ENCODE peak calls at places on chromosomes 7 and 10, in ten cellular contexts. Q, L, N, W, M, A, H, Z, I and V are unnamed samples.
A peak's percentile ranks its signal among the peaks of the same experiment; 100 is the strongest.

GRCh38 chr7:94434031-94434430 is 39.3 kb downstream of the COL1A2 start:
- DNase-seq in Q (no peak), L (no peak), N (no peak), W (no peak), M (no peak), A (no peak), H (no peak), Z (no peak), I (no peak), V (no peak)

GRCh38 chr7:151244871-151245346 is 3.6 kb downstream of the SMARCD3 start:
- DNase-seq in Q (no peak), L (no peak), N (no peak), W (no peak), M (no peak), A (no peak), H (no peak), Z (no peak), I (no peak), V (no peak)

GRCh38 chr10:133318494-133319127 is 9.9 kb downstream of the ZNF511 start:
- DNase-seq in Q (no peak), L (peak; percentile 54), N (peak; percentile 65), W (peak; percentile 48), M (no peak), A (no peak), H (peak; percentile 41), Z (peak; percentile 87), I (peak; percentile 86), V (peak; percentile 60)

GRCh38 chr10:124292911-124293640 is 125.6 kb downstream of the OAT start:
- DNase-seq in Q (no peak), L (no peak), N (no peak), W (no peak), M (no peak), A (no peak), H (no peak), Z (no peak), I (no peak), V (no peak)

GRCh38 chr10:10644317-10645111 is 373.2 kb upstream of the CELF2 start:
- DNase-seq in Q (no peak), L (peak; percentile 67), N (no peak), W (no peak), M (no peak), A (no peak), H (no peak), Z (no peak), I (no peak), V (no peak)

GRCh38 chr7:39838326-39838725 is 111.7 kb upstream of the CDK13 start:
- DNase-seq in Q (no peak), L (peak; percentile 60), N (no peak), W (no peak), M (peak; percentile 95), A (peak; percentile 1), H (no peak), Z (peak; percentile 65), I (no peak), V (no peak)

GRCh38 chr10:33421789-33422188 is 87.3 kb upstream of the NRP1 start:
- DNase-seq in Q (peak; percentile 77), L (no peak), N (no peak), W (no peak), M (no peak), A (no peak), H (no peak), Z (no peak), I (no peak), V (no peak)

GRCh38 chr7:115066634-115067033 is 144.7 kb downstream of the MDFIC start:
- DNase-seq in Q (no peak), L (no peak), N (no peak), W (no peak), M (no peak), A (no peak), H (no peak), Z (no peak), I (no peak), V (no peak)

GRCh38 chr7:4174884-4175283 is 507.2 kb upstream of the FOXK1 start:
- DNase-seq in Q (no peak), L (no peak), N (no peak), W (no peak), M (no peak), A (no peak), H (no peak), Z (no peak), I (no peak), V (no peak)

GRCh38 chr10:99779335-99779734 is 3.1 kb upstream of the ABCC2 start:
- DNase-seq in Q (no peak), L (no peak), N (no peak), W (no peak), M (no peak), A (peak; percentile 83), H (no peak), Z (peak; percentile 79), I (no peak), V (peak; percentile 33)

GRCh38 chr10:47164800-47165128 is 135.2 kb upstream of the GDF10 start:
- DNase-seq in Q (no peak), L (no peak), N (no peak), W (no peak), M (no peak), A (no peak), H (no peak), Z (no peak), I (no peak), V (no peak)

GRCh38 chr7:38398725-38399321 is 125.4 kb upstream of the TARP start:
- DNase-seq in Q (peak; percentile 15), L (peak; percentile 53), N (peak; percentile 52), W (peak; percentile 50), M (no peak), A (peak; percentile 61), H (peak; percentile 22), Z (peak; percentile 59), I (peak; percentile 28), V (no peak)

GRCh38 chr10:55631071-55631654 is 729.9 kb downstream of the ZWINT start:
- DNase-seq in Q (no peak), L (peak; percentile 80), N (no peak), W (peak; percentile 21), M (peak; percentile 10), A (no peak), H (no peak), Z (no peak), I (peak; percentile 87), V (no peak)

GRCh38 chr10:4254101-4254994 is 469.3 kb upstream of the KLF6 start:
- DNase-seq in Q (peak; percentile 86), L (no peak), N (no peak), W (no peak), M (no peak), A (no peak), H (no peak), Z (no peak), I (no peak), V (no peak)

GRCh38 chr7:10646249-10646648 is 327.4 kb upstream of the PHF14 start:
- DNase-seq in Q (no peak), L (no peak), N (no peak), W (no peak), M (no peak), A (no peak), H (no peak), Z (peak; percentile 68), I (no peak), V (no peak)